ENCODE peak calls at places on chromosomes 6 and 20, in ten cellular contexts. V, N, Z, B, M, P, E, W, K and L are unnamed samples.

GRCh38 chr6:137866200-137866913 is 702 bp upstream of the TNFAIP3 start:
- DNase-seq in V (no peak), N (no peak), Z (no peak), B (no peak), M (peak), P (no peak), E (peak), W (no peak), K (peak), L (peak)

GRCh38 chr6:170174124-170174770 is 116.6 kb downstream of the DLL1 start:
- DNase-seq in V (no peak), N (no peak), Z (no peak), B (peak), M (no peak), P (no peak), E (no peak), W (peak), K (no peak), L (no peak)

GRCh38 chr6:81938014-81938761 is 185.7 kb upstream of the TENT5A start:
- DNase-seq in V (peak), N (peak), Z (no peak), B (no peak), M (no peak), P (no peak), E (no peak), W (peak), K (no peak), L (no peak)

GRCh38 chr20:3794701-3795420 is 1.2 kb upstream of the CDC25B start:
- DNase-seq in V (no peak), N (no peak), Z (no peak), B (no peak), M (no peak), P (no peak), E (no peak), W (no peak), K (no peak), L (no peak)

GRCh38 chr20:24303393-24303792 is 166.0 kb upstream of the SYNDIG1 start:
- DNase-seq in V (no peak), N (no peak), Z (no peak), B (no peak), M (no peak), P (no peak), E (no peak), W (no peak), K (no peak), L (peak)

GRCh38 chr6:112443666-112444065 is 96.5 kb downstream of the RFPL4B start:
- DNase-seq in V (peak), N (no peak), Z (peak), B (peak), M (peak), P (no peak), E (no peak), W (peak), K (no peak), L (no peak)

GRCh38 chr6:53530346-53530745 is 14.6 kb downstream of the GCLC start:
- DNase-seq in V (peak), N (no peak), Z (no peak), B (no peak), M (no peak), P (no peak), E (peak), W (no peak), K (no peak), L (no peak)

GRCh38 chr6:168713839-168714238 is 272.9 kb downstream of the SMOC2 start:
- DNase-seq in V (peak), N (peak), Z (no peak), B (no peak), M (no peak), P (no peak), E (no peak), W (peak), K (no peak), L (no peak)

GRCh38 chr6:22320750-22321149 is 23.9 kb upstream of the PRL start:
- DNase-seq in V (peak), N (no peak), Z (peak), B (no peak), M (no peak), P (no peak), E (no peak), W (no peak), K (no peak), L (no peak)

GRCh38 chr6:99613705-99614429 is 7.2 kb downstream of the PRDM13 start:
- DNase-seq in V (no peak), N (no peak), Z (no peak), B (no peak), M (no peak), P (no peak), E (peak), W (no peak), K (no peak), L (no peak)

GRCh38 chr6:106076139-106076538 is 10.0 kb upstream of the PRDM1 start:
- DNase-seq in V (no peak), N (no peak), Z (no peak), B (no peak), M (no peak), P (no peak), E (no peak), W (no peak), K (no peak), L (no peak)

GRCh38 chr20:3250091-3250504 is 11.1 kb upstream of the SLC4A11 start:
- DNase-seq in V (no peak), N (peak), Z (no peak), B (peak), M (no peak), P (no peak), E (peak), W (no peak), K (no peak), L (peak)

GRCh38 chr6:114240800-114241199 is 102.0 kb downstream of the HS3ST5 start:
- DNase-seq in V (no peak), N (no peak), Z (no peak), B (no peak), M (no peak), P (no peak), E (no peak), W (no peak), K (no peak), L (no peak)

GRCh38 chr6:110930795-110931194 is 27.7 kb upstream of the GTF3C6 start:
- DNase-seq in V (no peak), N (no peak), Z (no peak), B (no peak), M (no peak), P (no peak), E (no peak), W (no peak), K (no peak), L (no peak)

GRCh38 chr20:36311854-36312723 is 6.0 kb downstream of the DLGAP4 start:
- DNase-seq in V (no peak), N (no peak), Z (no peak), B (no peak), M (no peak), P (no peak), E (no peak), W (no peak), K (no peak), L (no peak)

GRCh38 chr20:48409216-48409615 is 418.6 kb downstream of the PREX1 start:
- DNase-seq in V (no peak), N (no peak), Z (no peak), B (no peak), M (no peak), P (no peak), E (no peak), W (no peak), K (no peak), L (no peak)

GRCh38 chr20:63061701-63062100 is 54.9 kb upstream of the BHLHE23 start:
- DNase-seq in V (no peak), N (no peak), Z (no peak), B (no peak), M (peak), P (no peak), E (no peak), W (no peak), K (no peak), L (no peak)

GRCh38 chr20:406200-407096 is 1.7 kb upstream of the RBCK1 start:
- DNase-seq in V (no peak), N (no peak), Z (no peak), B (no peak), M (no peak), P (no peak), E (no peak), W (no peak), K (no peak), L (no peak)

GRCh38 chr6:90256698-90257485 is 39.8 kb downstream of the BACH2 start:
- DNase-seq in V (peak), N (no peak), Z (peak), B (no peak), M (no peak), P (no peak), E (no peak), W (no peak), K (no peak), L (no peak)

GRCh38 chr20:62815066-62815991 is 1.5 kb upstream of the COL9A3 start:
- DNase-seq in V (peak), N (no peak), Z (no peak), B (no peak), M (no peak), P (no peak), E (peak), W (no peak), K (no peak), L (no peak)

GRCh38 chr20:20440473-20440872 is 72.6 kb downstream of the INSM1 start:
- DNase-seq in V (no peak), N (no peak), Z (no peak), B (no peak), M (no peak), P (no peak), E (no peak), W (no peak), K (no peak), L (peak)

GRCh38 chr6:42939810-42940167 is 10.5 kb downstream of the CNPY3 start:
- DNase-seq in V (no peak), N (no peak), Z (no peak), B (no peak), M (no peak), P (no peak), E (no peak), W (no peak), K (no peak), L (no peak)

GRCh38 chr6:154241570-154241969 is 115.0 kb downstream of the IPCEF1 start:
- DNase-seq in V (no peak), N (no peak), Z (no peak), B (no peak), M (no peak), P (no peak), E (no peak), W (no peak), K (no peak), L (peak)

GRCh38 chr6:125307150-125307838 is 5.5 kb upstream of the HDDC2 start:
- DNase-seq in V (peak), N (no peak), Z (no peak), B (no peak), M (no peak), P (no peak), E (no peak), W (peak), K (no peak), L (no peak)

GRCh38 chr20:57990396-57990987 is 238.0 kb downstream of the ANKRD60 start:
- DNase-seq in V (peak), N (no peak), Z (peak), B (no peak), M (peak), P (no peak), E (no peak), W (no peak), K (no peak), L (no peak)

GRCh38 chr6:82246802-82247633 is 526 bp downstream of the IBTK start:
- DNase-seq in V (peak), N (peak), Z (peak), B (peak), M (peak), P (no peak), E (peak), W (peak), K (peak), L (peak)

GRCh38 chr6:14883921-14884320 is 361.9 kb upstream of the JARID2 start:
- DNase-seq in V (peak), N (no peak), Z (no peak), B (no peak), M (no peak), P (no peak), E (no peak), W (no peak), K (no peak), L (no peak)

GRCh38 chr6:33756211-33756954 is 9.7 kb upstream of the IP6K3 start:
- DNase-seq in V (no peak), N (no peak), Z (no peak), B (no peak), M (no peak), P (no peak), E (no peak), W (no peak), K (no peak), L (no peak)

GRCh38 chr20:52923123-52923543 is 49.0 kb upstream of the TSHZ2 start:
- DNase-seq in V (peak), N (no peak), Z (peak), B (no peak), M (no peak), P (no peak), E (no peak), W (no peak), K (no peak), L (no peak)

GRCh38 chr6:33853026-33853425 is 49.2 kb upstream of the MLN start:
- DNase-seq in V (no peak), N (no peak), Z (no peak), B (no peak), M (no peak), P (no peak), E (no peak), W (no peak), K (no peak), L (no peak)

GRCh38 chr20:44730441-44730840 is 15.2 kb upstream of the KCNK15 start:
- DNase-seq in V (peak), N (peak), Z (peak), B (no peak), M (no peak), P (no peak), E (no peak), W (no peak), K (no peak), L (no peak)

GRCh38 chr20:24665741-24666191 is 196.3 kb downstream of the SYNDIG1 start:
- DNase-seq in V (no peak), N (no peak), Z (no peak), B (no peak), M (peak), P (no peak), E (no peak), W (no peak), K (no peak), L (no peak)

GRCh38 chr20:6178537-6178936 is 55.7 kb upstream of the FERMT1 start:
- DNase-seq in V (peak), N (peak), Z (no peak), B (no peak), M (no peak), P (no peak), E (no peak), W (no peak), K (no peak), L (peak)